ENCODE peak calls at places on chromosomes 5 and 9, in five cellular contexts. Z is lower leg skin, X is HCT116, D is H54, U is tibial nerve. V is an unnamed sample.

GRCh38 chr5:92328584-92329259 is 945.6 kb upstream of the ARRDC3 start:
- DNase-seq in Z (no peak), U (no peak), D (no peak), X (no peak), V (no peak)

GRCh38 chr5:173454381-173454763 is 126.2 kb upstream of the STC2 start:
- DNase-seq in D (no peak), U (no peak), X (no peak), Z (no peak), V (no peak)

GRCh38 chr5:1723957-1724821 is 75.4 kb downstream of the MRPL36 start:
- DNase-seq in X (no peak), D (no peak), Z (peak; percentile 78), U (no peak), V (peak; percentile 1)

GRCh38 chr5:72917371-72917776 is 38.5 kb upstream of the FCHO2 start:
- DNase-seq in X (no peak), D (no peak), Z (no peak), U (no peak), V (no peak)

GRCh38 chr5:138271281-138271680 is 3.1 kb downstream of the GFRA3 start:
- DNase-seq in X (no peak), D (no peak), U (no peak), Z (no peak), V (no peak)

GRCh38 chr5:1868886-1869285 is 13.8 kb downstream of the IRX4 start:
- DNase-seq in U (no peak), Z (no peak), X (no peak), D (no peak), V (no peak)

GRCh38 chr5:65512170-65512937 is 30.6 kb upstream of the ADAMTS6 start:
- DNase-seq in X (no peak), Z (no peak), D (no peak), U (no peak), V (no peak)

GRCh38 chr5:351911-352225 is 30.4 kb downstream of the AHRR start:
- DNase-seq in X (no peak), Z (no peak), D (no peak), U (no peak), V (no peak)

GRCh38 chr9:82606761-82607382 is 456.1 kb downstream of the RASEF start:
- DNase-seq in U (peak; percentile 60), Z (no peak), D (peak; percentile 22), X (peak; percentile 8), V (no peak)

GRCh38 chr5:36946101-36946500 is 69.5 kb downstream of the NIPBL start:
- DNase-seq in X (no peak), D (no peak), Z (no peak), U (no peak), V (no peak)

GRCh38 chr5:55568629-55569512 is 34.1 kb upstream of the PLPP1 start:
- DNase-seq in U (peak; percentile 39), Z (no peak), D (no peak), X (no peak), V (no peak)

GRCh38 chr9:129989740-129990139 is 53.2 kb downstream of the FNBP1 start:
- DNase-seq in Z (no peak), D (no peak), X (no peak), U (no peak), V (no peak)

GRCh38 chr5:91929522-91929817 is 546.4 kb upstream of the ARRDC3 start:
- DNase-seq in Z (no peak), X (peak; percentile 0), D (no peak), U (no peak), V (no peak)

GRCh38 chr9:97474373-97474925 is 27.0 kb upstream of the TMOD1 start:
- DNase-seq in X (no peak), U (no peak), D (no peak), Z (no peak), V (no peak)

GRCh38 chr5:102754499-102755424 is at the start of gene PAM:
- DNase-seq in X (no peak), D (peak; percentile 70), Z (peak; percentile 95), U (peak; percentile 57), V (peak; percentile 88)

GRCh38 chr5:132098151-132098594 is 24.6 kb downstream of the CSF2 start:
- DNase-seq in D (no peak), X (no peak), Z (peak; percentile 60), U (no peak), V (no peak)

GRCh38 chr5:54093861-54094260 is 216.5 kb downstream of the ARL15 start:
- DNase-seq in X (no peak), D (no peak), Z (no peak), U (no peak), V (no peak)

DNA sequence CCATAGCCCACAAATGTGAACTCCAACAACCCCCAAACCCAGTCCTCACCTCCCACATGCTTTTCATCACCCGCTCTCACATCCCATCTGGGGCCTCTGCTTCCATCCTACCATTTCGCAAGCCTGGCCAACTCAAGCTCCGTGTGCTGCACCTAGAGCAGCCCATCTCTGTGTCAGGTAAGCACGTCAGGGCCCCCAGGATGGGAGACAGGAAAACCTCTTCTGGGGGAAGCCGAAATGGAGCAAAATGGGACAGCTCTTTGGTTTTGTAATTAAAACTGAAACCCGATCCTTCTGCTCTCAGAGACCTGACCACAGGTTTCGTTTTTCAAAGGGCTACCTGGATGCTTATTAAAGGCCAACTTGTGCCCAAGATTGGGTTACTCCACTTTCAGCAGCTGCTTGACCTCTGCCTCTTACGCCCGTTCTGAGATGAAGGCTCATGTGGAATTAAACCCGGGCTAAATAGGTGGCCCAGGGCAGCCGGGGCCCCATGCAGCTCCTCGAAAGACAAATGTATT is 287.7 kb downstream of the SLIT3 start:
- DNase-seq in U (no peak), D (no peak), X (no peak), Z (no peak), V (no peak)
- TF ChIP-seq POLR2A in U (no peak), D (no peak), X (no peak), Z (no peak), V (no peak)

DNA sequence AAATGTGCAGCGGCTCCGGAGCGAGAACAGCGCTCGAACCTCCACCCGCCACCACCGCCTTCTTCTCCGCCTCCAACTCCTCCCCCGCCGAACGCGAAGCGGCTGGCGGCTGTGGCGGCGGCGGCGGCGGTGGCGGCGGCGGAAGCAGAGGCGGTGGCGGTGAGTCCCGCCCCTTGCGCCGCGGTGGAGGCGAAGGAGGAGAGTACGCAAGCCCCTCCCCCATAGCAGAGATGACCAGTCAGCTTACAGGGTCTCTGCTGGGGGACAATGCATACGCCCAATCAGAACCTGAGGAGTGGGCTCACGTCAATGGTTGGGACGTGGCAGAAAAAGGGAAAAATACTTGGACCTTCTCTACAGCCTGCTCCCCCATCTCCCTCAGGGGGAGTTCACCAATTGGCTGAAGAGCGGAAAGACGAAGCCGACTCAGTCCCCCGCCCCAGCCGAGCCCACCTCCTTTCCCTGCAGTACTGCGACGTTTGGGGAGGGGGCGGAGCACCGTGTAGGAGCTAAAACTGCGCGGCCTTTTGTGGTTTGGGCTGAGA is at the start of gene PJA2:
- DNase-seq in X (peak; percentile 99), U (peak; percentile 98), Z (peak; percentile 100), D (peak; percentile 65), V (peak; percentile 66)
- TF ChIP-seq POLR2A in X (peak; percentile 68), U (peak; percentile 74), Z (no peak), D (peak; percentile 28), V (no peak)

GRCh38 chr5:140551872-140552271 is 4.4 kb downstream of the EIF4EBP3 start:
- DNase-seq in Z (no peak), U (no peak), D (no peak), X (no peak), V (no peak)

GRCh38 chr5:140555747-140556312 is 1.4 kb downstream of the SRA1 start:
- DNase-seq in U (no peak), D (no peak), Z (no peak), X (no peak), V (no peak)

GRCh38 chr5:140553657-140554056 is 3.6 kb downstream of the SRA1 start:
- DNase-seq in U (no peak), D (no peak), Z (no peak), X (no peak), V (no peak)

GRCh38 chr5:140556438-140556837 is 835 bp downstream of the SRA1 start:
- DNase-seq in U (no peak), D (no peak), X (no peak), Z (no peak), V (no peak)

GRCh38 chr5:140554454-140554853 is 2.8 kb downstream of the SRA1 start:
- DNase-seq in U (no peak), D (no peak), X (no peak), Z (no peak), V (no peak)
- TF ChIP-seq POLR2A in U (no peak), D (no peak), X (no peak), Z (no peak), V (peak; percentile 15)

GRCh38 chr5:159262859-159263568 is at the start of gene UBLCP1:
- DNase-seq in D (peak; percentile 68), U (peak; percentile 69), Z (peak; percentile 96), X (peak; percentile 78), V (peak; percentile 79)
- TF ChIP-seq POLR2A in D (peak; percentile 74), U (peak; percentile 16), Z (no peak), X (peak; percentile 89), V (peak; percentile 89)